ENCODE peak calls at places on chromosome 1, in nine cellular contexts. I is NCI-H1436; R is NCI-H345; U is left ventricle myocardium superior; Z is anterior cingulate cortex; B is GM12864; D is KBM-7; V is stimulated activated CD8-positive, alpha-beta memory T cell treated with anti-CD3 and anti-CD28 coated beads, Interleukin-4, amount 100 ng/mL, for 4 hours; L is Daoy. W is an unnamed sample.

GRCh38 chr1:91591175-91591968 is 90.7 kb downstream of the CDC7 start:
- DNase-seq in I (no peak), R (no peak), U (no peak), Z (no peak), B (no peak), D (no peak), V (no peak), L (no peak), W (no peak)

GRCh38 chr1:7755448-7755847 is 15.6 kb upstream of the VAMP3 start:
- DNase-seq in I (no peak), R (no peak), U (no peak), Z (no peak), B (no peak), D (peak), V (no peak), L (no peak), W (no peak)

GRCh38 chr1:53552981-53553733 is 94.0 kb downstream of the DMRTB1 start:
- DNase-seq in I (no peak), R (no peak), U (peak), Z (no peak), B (no peak), D (no peak), V (no peak), L (no peak), W (no peak)

GRCh38 chr1:240824238-240824637 is 212.3 kb upstream of the GREM2 start:
- DNase-seq in I (no peak), R (no peak), U (no peak), Z (no peak), B (no peak), D (no peak), V (no peak), L (no peak), W (no peak)

GRCh38 chr1:228426518-228427175 is 10.0 kb upstream of the TRIM17 start:
- DNase-seq in I (no peak), R (no peak), U (no peak), Z (no peak), B (no peak), D (no peak), V (no peak), L (no peak), W (no peak)

GRCh38 chr1:55650449-55650848 is 435.3 kb upstream of the USP24 start:
- DNase-seq in I (no peak), R (no peak), U (no peak), Z (no peak), B (no peak), D (no peak), V (no peak), L (no peak), W (no peak)

GRCh38 chr1:18950415-18951026 is 6.0 kb downstream of the IFFO2 start:
- DNase-seq in I (no peak), R (no peak), U (peak), Z (no peak), B (no peak), D (no peak), V (no peak), L (peak), W (peak)

GRCh38 chr1:162070094-162070748 is 730 bp downstream of the NOS1AP start:
- DNase-seq in I (no peak), R (peak), U (no peak), Z (no peak), B (no peak), D (no peak), V (no peak), L (peak), W (no peak)

W was measured in activated effector memory CD4-positive, alpha-beta T cell treated with Interleukin-2 at 50 U/mL for 16 hours.